ENCODE peak calls at places on chromosome 4, in four cellular contexts. F, E, I and M are unnamed samples.

GRCh38 chr4:5366421-5366820 is 315.1 kb downstream of the STK32B start:
- DNase-seq in F (no peak), E (no peak), I (no peak), M (no peak)

GRCh38 chr4:154073107-154073817 is 284.4 kb upstream of the SFRP2 start:
- DNase-seq in F (no peak), E (no peak), I (no peak), M (no peak)

GRCh38 chr4:5018096-5018495 is 1.2 kb downstream of the CYTL1 start:
- DNase-seq in F (no peak), E (no peak), I (no peak), M (no peak)

GRCh38 chr4:127364397-127364796 is 268.4 kb upstream of the INTU start:
- DNase-seq in F (no peak), E (no peak), I (no peak), M (no peak)

GRCh38 chr4:113881256-113881655 is 98.2 kb downstream of the ARSJ start:
- DNase-seq in F (no peak), E (no peak), I (no peak), M (no peak)

GRCh38 chr4:151484396-151485102 is 75.6 kb downstream of the FHIP1A start:
- DNase-seq in F (no peak), E (peak; percentile 20), I (no peak), M (no peak)

GRCh38 chr4:8762356-8762755 is 109.3 kb downstream of the HMX1 start:
- DNase-seq in F (no peak), E (no peak), I (no peak), M (no peak)

GRCh38 chr4:55079451-55080173 is 45.8 kb downstream of the KDR start:
- DNase-seq in F (no peak), E (no peak), I (no peak), M (no peak)

GRCh38 chr4:73450398-73451004 is 14.5 kb downstream of the AFP start:
- DNase-seq in F (no peak), E (no peak), I (no peak), M (no peak)

GRCh38 chr4:38743866-38744265 is 38.9 kb downstream of the TLR10 start:
- DNase-seq in F (no peak), E (no peak), I (no peak), M (no peak)

GRCh38 chr4:6595897-6596537 is 21.0 kb downstream of the MAN2B2 start:
- DNase-seq in F (no peak), E (no peak), I (no peak), M (no peak)

GRCh38 chr4:101156619-101157310 is 190.6 kb downstream of the PPP3CA start:
- DNase-seq in F (no peak), E (no peak), I (no peak), M (no peak)

GRCh38 chr4:183099537-183100297 is 660 bp downstream of the WWC2 start:
- DNase-seq in F (no peak), E (peak; percentile 54), I (peak; percentile 2), M (no peak)

GRCh38 chr4:1813915-1814314 is 20.8 kb downstream of the FGFR3 start:
- DNase-seq in F (no peak), E (no peak), I (no peak), M (no peak)

GRCh38 chr4:40576651-40577480 is 52.8 kb downstream of the RBM47 start:
- DNase-seq in F (peak; percentile 11), E (peak; percentile 82), I (no peak), M (no peak)

GRCh38 chr4:143183513-143184216 is 1.1 kb upstream of the USP38 start:
- DNase-seq in F (no peak), E (no peak), I (no peak), M (no peak)

GRCh38 chr4:150628073-150628472 is 46.1 kb downstream of the MAB21L2 start:
- DNase-seq in F (no peak), E (no peak), I (no peak), M (no peak)

GRCh38 chr4:123340381-123340701 is 56.3 kb upstream of the SPRY1 start:
- DNase-seq in F (no peak), E (no peak), I (no peak), M (no peak)

GRCh38 chr4:6128221-6128871 is 72.0 kb downstream of the JAKMIP1 start:
- DNase-seq in F (no peak), E (no peak), I (no peak), M (no peak)

GRCh38 chr4:13627606-13628301 is at the start of gene BOD1L1:
- DNase-seq in F (peak; percentile 89), E (peak; percentile 93), I (peak; percentile 73), M (peak; percentile 75)

GRCh38 chr4:183348706-183349659 is 26.8 kb upstream of the CLDN24 start:
- DNase-seq in F (no peak), E (no peak), I (no peak), M (peak; percentile 7)

GRCh38 chr4:147078362-147078761 is 132.7 kb upstream of the TTC29 start:
- DNase-seq in F (no peak), E (no peak), I (no peak), M (no peak)

GRCh38 chr4:86957214-86957613 is 22.4 kb downstream of the AFF1 start:
- DNase-seq in F (no peak), E (no peak), I (no peak), M (no peak)

GRCh38 chr4:15232725-15233597 is 194.9 kb upstream of the C1QTNF7 start:
- DNase-seq in F (no peak), E (no peak), I (no peak), M (no peak)

GRCh38 chr4:139763668-139764067 is 98.0 kb downstream of the MGST2 start:
- DNase-seq in F (no peak), E (peak; percentile 84), I (no peak), M (no peak)

GRCh38 chr4:188297873-188298272 is 158.6 kb downstream of the TRIML1 start:
- DNase-seq in F (no peak), E (no peak), I (no peak), M (no peak)

GRCh38 chr4:87947381-87948160 is 27.9 kb upstream of the SPP1 start:
- DNase-seq in F (no peak), E (no peak), I (no peak), M (no peak)

GRCh38 chr4:7684294-7684693 is 249.6 kb upstream of the PSAPL1 start:
- DNase-seq in F (no peak), E (no peak), I (no peak), M (no peak)

GRCh38 chr4:10587697-10588096 is 96.9 kb downstream of the CLNK start:
- DNase-seq in F (no peak), E (no peak), I (no peak), M (peak; percentile 9)

GRCh38 chr4:113872426-113873260 is 106.8 kb downstream of the ARSJ start:
- DNase-seq in F (no peak), E (no peak), I (no peak), M (no peak)

GRCh38 chr4:140856692-140857091 is 100.5 kb upstream of the TBC1D9 start:
- DNase-seq in F (no peak), E (no peak), I (no peak), M (no peak)

GRCh38 chr4:3716034-3716875 is 49.9 kb upstream of the ADRA2C start:
- DNase-seq in F (no peak), E (no peak), I (no peak), M (no peak)

GRCh38 chr4:4254666-4255065 is 6.6 kb upstream of the TMEM128 start:
- DNase-seq in F (peak; percentile 65), E (no peak), I (no peak), M (no peak)

GRCh38 chr4:160319221-160319867 is 1216.5 kb downstream of the RAPGEF2 start:
- DNase-seq in F (no peak), E (no peak), I (no peak), M (no peak)

GRCh38 chr4:88077911-88078310 is 70.5 kb downstream of the PKD2 start:
- DNase-seq in F (no peak), E (no peak), I (no peak), M (no peak)

GRCh38 chr4:17580969-17581368 is 4.0 kb downstream of the LAP3 start:
- DNase-seq in F (no peak), E (no peak), I (no peak), M (no peak)

GRCh38 chr4:124713213-124713592 is 671 bp upstream of the ANKRD50 start:
- DNase-seq in F (peak; percentile 58), E (peak; percentile 72), I (no peak), M (no peak)

GRCh38 chr4:73718375-73719373 is 21.7 kb upstream of the CXCL8 start:
- DNase-seq in F (no peak), E (no peak), I (no peak), M (no peak)

GRCh38 chr4:37864786-37865185 is 26.1 kb upstream of the TBC1D1 start:
- DNase-seq in F (no peak), E (no peak), I (no peak), M (no peak)

GRCh38 chr4:66062044-66062443 is 391.8 kb upstream of the EPHA5 start:
- DNase-seq in F (no peak), E (no peak), I (no peak), M (no peak)